ENCODE peak calls at places on chromosomes 16 and 17, in six cellular contexts. P is astrocyte of the cerebellum, V is left ventricle myocardium inferior, S is GM12865, O is MCF 10A, D is stomach. I is an unnamed sample.

GRCh38 chr16:1433263-1433560 is 2.3 kb downstream of the PERCC1 start:
- DNase-seq in P (no peak), V (no peak), S (no peak), O (no peak), D (no peak), I (no peak)

GRCh38 chr16:2178321-2179106 is 17.9 kb downstream of the CASKIN1 start:
- DNase-seq in P (no peak), V (no peak), S (no peak), O (no peak), D (no peak), I (peak)

GRCh38 chr17:20244671-20245070 is 222.7 kb downstream of the LGALS9B start:
- DNase-seq in P (no peak), V (no peak), S (no peak), O (peak), D (no peak), I (no peak)

GRCh38 chr16:67933805-67934204 is 2.1 kb upstream of the CTRL start:
- DNase-seq in P (no peak), V (no peak), S (no peak), O (no peak), D (no peak), I (no peak)

GRCh38 chr17:48630925-48631692 is 5.0 kb upstream of the HOXB9 start:
- DNase-seq in P (no peak), V (no peak), S (peak), O (no peak), D (no peak), I (no peak)

GRCh38 chr17:27651411-27652345 is 20.7 kb downstream of the LGALS9 start:
- DNase-seq in P (peak), V (peak), S (peak), O (peak), D (peak), I (no peak)

GRCh38 chr17:59027750-59028149 is 78.9 kb downstream of the TRIM37 start:
- DNase-seq in P (no peak), V (no peak), S (no peak), O (no peak), D (no peak), I (no peak)

GRCh38 chr17:64073771-64074703 is 53.6 kb upstream of the ICAM2 start:
- DNase-seq in P (no peak), V (no peak), S (peak), O (no peak), D (no peak), I (peak)

GRCh38 chr17:58691701-58692238 is at the start of gene TEX14:
- DNase-seq in P (no peak), V (peak), S (no peak), O (no peak), D (no peak), I (no peak)

GRCh38 chr17:76365256-76365903 is 11.7 kb upstream of the PRPSAP1 start:
- DNase-seq in P (no peak), V (no peak), S (peak), O (peak), D (no peak), I (no peak)

GRCh38 chr16:11139624-11140375 is 116.2 kb downstream of the SOCS1 start:
- DNase-seq in P (no peak), V (no peak), S (no peak), O (no peak), D (no peak), I (no peak)

GRCh38 chr16:2771496-2772402 is 5.3 kb downstream of the ELOB start:
- DNase-seq in P (no peak), V (no peak), S (no peak), O (no peak), D (no peak), I (no peak)

GRCh38 chr17:519450-520212 is 167.0 kb upstream of the RPH3AL start:
- DNase-seq in P (no peak), V (no peak), S (no peak), O (no peak), D (no peak), I (no peak)

GRCh38 chr17:81094744-81095607 is 60.0 kb downstream of the BAIAP2 start:
- DNase-seq in P (peak), V (no peak), S (peak), O (peak), D (peak), I (no peak)

GRCh38 chr16:88045820-88046303 is 94.6 kb downstream of the BANP start:
- DNase-seq in P (no peak), V (peak), S (peak), O (no peak), D (peak), I (peak)

GRCh38 chr16:84177740-84178070 is 9.2 kb downstream of the TAF1C start:
- DNase-seq in P (no peak), V (no peak), S (no peak), O (peak), D (no peak), I (no peak)

GRCh38 chr17:37179893-37180292 is 195.9 kb upstream of the C17orf78 start:
- DNase-seq in P (peak), V (no peak), S (no peak), O (peak), D (no peak), I (no peak)

GRCh38 chr17:17722081-17722905 is 41.0 kb downstream of the RAI1 start:
- DNase-seq in P (no peak), V (no peak), S (no peak), O (no peak), D (no peak), I (no peak)

GRCh38 chr17:794876-795275 is 12.7 kb downstream of the MRM3 start:
- DNase-seq in P (peak), V (peak), S (peak), O (peak), D (peak), I (peak)

GRCh38 chr17:79800325-79801155 is 3.7 kb upstream of the CBX8 start:
- DNase-seq in P (peak), V (no peak), S (peak), O (peak), D (no peak), I (no peak)

GRCh38 chr16:87945351-87946042 is 5.7 kb upstream of the BANP start:
- DNase-seq in P (peak), V (peak), S (no peak), O (no peak), D (peak), I (no peak)

DNA sequence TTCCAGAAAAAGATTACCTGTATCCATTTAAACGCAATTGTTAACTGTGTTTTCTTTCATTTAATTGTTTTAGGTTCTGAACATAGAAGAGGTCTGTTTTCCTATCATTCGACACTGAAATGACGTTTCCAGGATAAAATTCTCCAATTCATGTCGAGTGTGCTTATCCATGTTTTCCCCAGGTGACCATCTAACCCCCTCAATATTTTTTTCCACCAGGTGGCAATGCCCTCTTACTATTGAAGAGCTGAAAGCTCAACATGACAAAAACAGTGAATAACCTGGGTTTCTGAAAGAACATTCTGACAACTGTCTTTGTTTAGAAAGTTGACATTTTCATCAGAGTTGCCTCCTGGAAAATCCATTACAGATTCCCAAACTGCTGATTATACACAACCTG is 948.7 kb downstream of the KCNJ2 start:
- DNase-seq in P (peak), V (no peak), S (peak), O (peak), D (no peak), I (no peak)
- TF ChIP-seq CTCF in P (peak), V (peak), S (no peak), O (peak), D (no peak), I (no peak)

GRCh38 chr16:66924527-66925321 is 611 bp downstream of the RRAD start:
- DNase-seq in P (no peak), V (peak), S (peak), O (no peak), D (peak), I (peak)
- TF ChIP-seq CTCF in P (peak), V (peak), S (peak), O (no peak), D (peak), I (peak)

GRCh38 chr17:10843806-10844205 is 5.9 kb upstream of the PIRT start:
- DNase-seq in P (no peak), V (no peak), S (no peak), O (no peak), D (peak), I (no peak)

GRCh38 chr17:10842658-10843057 is 4.8 kb upstream of the PIRT start:
- DNase-seq in P (no peak), V (no peak), S (no peak), O (no peak), D (peak), I (no peak)

GRCh38 chr17:10845388-10845751 is 7.5 kb upstream of the PIRT start:
- DNase-seq in P (no peak), V (no peak), S (no peak), O (no peak), D (no peak), I (no peak)

DNA sequence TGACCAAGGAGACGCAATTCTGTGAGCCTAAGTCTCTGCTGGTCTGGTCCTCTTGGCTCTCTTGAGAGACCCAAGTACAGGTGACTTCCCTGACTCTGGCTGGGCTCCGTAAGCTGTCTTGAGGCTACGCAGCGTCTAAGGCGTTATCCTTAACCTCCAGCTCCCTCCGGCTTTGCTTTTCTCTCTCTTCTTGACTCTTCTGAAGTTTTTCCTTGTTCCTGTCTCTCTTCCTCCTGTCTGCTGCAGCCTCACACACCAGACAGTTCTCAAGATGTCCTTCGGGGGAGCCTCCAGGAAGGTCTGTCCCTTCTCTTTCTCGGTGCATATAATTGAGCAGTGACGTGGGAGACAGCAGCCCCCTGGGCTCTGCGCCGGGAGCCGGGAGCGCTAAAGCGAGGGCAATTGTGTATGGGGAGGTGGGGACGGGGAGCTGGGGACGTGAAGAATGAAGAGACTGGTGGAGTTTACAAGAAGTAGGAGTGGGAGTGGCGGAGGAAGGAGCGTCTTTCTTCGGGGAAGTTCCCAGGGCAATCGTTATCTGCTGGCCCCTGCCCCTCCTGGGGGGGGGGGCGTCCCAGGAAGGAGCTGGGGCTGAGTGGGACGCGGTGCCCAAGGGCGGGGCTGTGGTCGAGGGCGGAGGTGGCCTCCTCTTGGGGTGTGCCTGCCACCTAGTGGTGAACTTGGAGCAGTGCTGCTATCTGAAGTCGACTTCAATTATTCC is 6.9 kb upstream of the PIRT start:
- DNase-seq in P (peak), V (peak), S (peak), O (peak), D (peak), I (peak)
- TF ChIP-seq CTCF in P (peak), V (peak), S (peak), O (peak), D (peak), I (peak)

DNA sequence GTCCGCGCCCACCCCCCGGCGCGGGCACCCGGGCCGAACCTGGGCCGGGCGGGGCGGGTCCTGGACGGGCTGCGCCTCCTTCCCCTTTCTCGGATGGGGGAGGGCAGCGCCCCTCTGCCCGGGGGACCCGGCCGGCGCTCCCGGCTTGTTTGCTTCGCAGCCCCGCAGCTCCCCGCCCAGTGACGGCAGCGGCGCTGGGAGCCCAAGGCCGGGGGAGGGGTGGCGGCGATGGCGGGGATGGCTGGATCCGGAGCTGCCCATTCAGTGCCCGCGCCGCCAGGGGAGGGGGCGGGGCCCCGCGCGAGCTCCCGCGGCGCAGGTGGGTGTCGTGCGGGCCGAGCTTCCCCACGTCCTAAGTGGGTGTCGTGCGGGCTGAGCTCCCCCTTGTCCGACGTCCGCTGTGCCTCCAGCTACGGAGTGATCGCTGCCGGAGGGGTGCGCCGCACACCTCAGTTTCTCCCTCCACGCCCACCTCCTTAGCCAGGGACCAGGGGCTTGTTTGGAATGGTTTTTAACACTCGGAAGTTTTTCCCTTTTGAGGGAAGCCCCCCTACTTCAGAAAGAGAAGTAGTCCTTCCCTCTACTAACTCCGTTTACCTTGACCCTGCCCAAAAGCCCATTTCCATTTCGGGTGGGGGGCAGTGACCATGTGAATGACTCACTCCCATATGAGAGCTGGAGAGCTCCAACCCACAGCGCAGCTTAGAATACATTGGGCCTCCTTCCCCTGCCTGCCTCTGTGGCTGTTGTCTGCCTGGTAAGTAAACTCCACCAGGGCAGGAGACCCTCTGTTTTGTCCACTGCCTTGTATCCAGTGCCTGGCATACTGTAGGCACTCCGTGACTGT is 733 bp downstream of the SGSM2 start:
- DNase-seq in P (no peak), V (peak), S (peak), O (peak), D (peak), I (peak)
- TF ChIP-seq CTCF in P (no peak), V (peak), S (no peak), O (no peak), D (no peak), I (no peak)

DNA sequence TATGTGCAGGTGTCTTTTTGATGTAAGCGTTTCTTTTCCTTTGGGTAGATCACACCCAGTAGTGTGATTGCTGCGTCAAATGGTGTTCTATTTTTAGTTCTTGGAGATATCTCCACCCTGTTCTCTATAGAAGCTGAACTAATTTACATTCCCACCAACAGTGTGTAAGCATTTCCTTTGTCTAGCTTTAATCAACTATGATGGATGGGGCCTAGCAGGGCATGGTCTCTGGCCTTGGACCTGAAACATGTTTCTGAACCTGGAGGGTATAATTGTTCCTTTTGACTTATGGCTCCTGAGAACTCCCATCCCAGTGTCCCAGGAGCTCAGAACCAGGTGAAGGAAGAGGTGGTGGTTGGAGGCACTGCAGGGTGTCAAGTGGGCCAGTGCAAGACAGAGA is 94.0 kb downstream of the HAPSTR1 start:
- DNase-seq in P (no peak), V (no peak), S (no peak), O (no peak), D (no peak), I (no peak)
- TF ChIP-seq CTCF in P (no peak), V (no peak), S (no peak), O (no peak), D (no peak), I (no peak)

DNA sequence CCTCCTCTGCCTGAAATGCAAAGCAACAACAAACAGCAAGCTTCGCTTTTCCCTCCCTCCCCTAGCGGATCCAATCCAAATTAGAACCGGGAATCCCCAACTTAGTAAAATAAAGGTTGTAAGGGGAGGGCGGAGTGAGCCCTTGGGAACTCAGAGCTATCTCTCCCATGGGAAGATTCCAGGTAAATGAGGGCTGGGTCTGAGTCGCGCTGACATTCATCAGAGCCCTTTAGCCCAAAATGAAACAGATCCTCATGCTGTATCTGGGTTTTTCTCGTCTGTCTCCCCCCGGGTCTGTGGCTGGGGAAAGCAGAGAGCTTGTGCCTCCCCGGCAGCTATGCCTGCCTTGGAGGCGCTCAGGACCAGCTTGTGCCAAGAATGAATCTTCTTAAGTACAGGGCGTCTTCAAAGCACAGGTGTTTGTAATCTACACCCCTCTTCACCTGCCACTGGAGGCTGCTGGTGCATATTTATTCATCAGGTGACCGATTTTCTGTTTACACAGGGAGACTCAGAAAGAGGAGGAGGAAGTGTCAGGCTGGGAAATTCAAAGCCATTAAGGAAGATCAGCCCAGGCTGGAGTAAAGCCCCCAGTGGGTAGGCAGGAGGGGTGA is 55.0 kb upstream of the GSE1 start:
- DNase-seq in P (no peak), V (no peak), S (peak), O (peak), D (peak), I (no peak)
- TF ChIP-seq CTCF in P (no peak), V (no peak), S (no peak), O (no peak), D (no peak), I (no peak)

DNA sequence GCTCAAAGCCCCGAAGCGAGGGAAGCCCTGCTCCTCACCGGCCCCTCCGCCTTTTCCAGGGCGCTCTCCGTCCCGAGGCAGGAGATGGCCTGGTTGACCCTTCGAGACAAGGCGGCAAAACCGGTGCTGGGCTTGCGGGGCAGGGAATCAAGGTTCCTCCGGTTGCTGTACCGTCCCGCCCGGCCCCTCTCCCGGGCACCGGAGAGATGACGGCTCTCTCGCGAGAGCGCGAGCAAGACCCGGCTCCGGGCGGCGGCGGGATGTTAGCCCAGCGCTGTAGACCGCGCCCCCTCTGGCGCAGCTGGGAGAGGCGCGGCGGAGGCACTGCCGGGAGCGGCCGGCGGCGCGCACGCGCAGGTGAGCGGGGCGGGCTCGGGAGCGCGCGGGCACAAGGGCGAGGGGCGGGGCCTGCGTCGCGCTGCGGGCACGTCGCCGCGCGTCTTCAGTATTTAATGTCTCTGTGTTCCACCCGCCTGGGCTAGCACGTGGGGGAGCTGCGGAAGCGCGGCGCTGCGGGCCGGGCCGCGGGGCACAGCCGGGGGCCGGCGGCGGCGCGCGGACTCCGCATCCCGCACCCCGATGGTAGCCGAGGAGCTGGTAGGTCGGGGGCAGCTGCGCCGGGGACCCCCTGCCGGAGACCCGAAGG is at the start of gene AKAP1:
- DNase-seq in P (peak), V (peak), S (peak), O (peak), D (peak), I (peak)
- TF ChIP-seq CTCF in P (no peak), V (peak), S (no peak), O (no peak), D (no peak), I (peak)

I was measured in GM13976.